ENCODE peak calls at places on chromosomes 6 and 20, in eight cellular contexts. G, L, C, Z, H, T, N and E are unnamed samples.
A peak's percentile ranks its signal among the peaks of the same experiment; 100 is the strongest.

GRCh38 chr20:55544638-55545037 is 460.7 kb downstream of the CBLN4 start:
- DNase-seq in G (no peak), L (no peak), Z (no peak), T (no peak), C (no peak), N (no peak), H (no peak), E (no peak)

GRCh38 chr6:148407372-148407771 is 64.7 kb downstream of the SASH1 start:
- DNase-seq in L (no peak), G (peak; percentile 93), T (no peak), N (peak; percentile 12), Z (no peak), H (no peak), C (no peak), E (no peak)

GRCh38 chr6:13013681-13014550 is 297.3 kb downstream of the PHACTR1 start:
- DNase-seq in C (peak; percentile 19), Z (no peak), N (no peak), T (no peak), H (no peak), G (peak; percentile 9), L (no peak), E (no peak)

GRCh38 chr6:35962779-35963570 is 42.1 kb upstream of the SRPK1 start:
- DNase-seq in N (no peak), C (no peak), L (no peak), T (no peak), G (no peak), Z (no peak), H (no peak), E (no peak)

GRCh38 chr6:40340196-40340595 is 247.0 kb downstream of the LRFN2 start:
- DNase-seq in H (no peak), G (no peak), L (no peak), T (no peak), C (no peak), N (no peak), Z (no peak), E (no peak)

GRCh38 chr6:34813028-34813742 is 21.3 kb downstream of the BLTP3A start:
- DNase-seq in H (no peak), L (no peak), Z (no peak), C (no peak), T (no peak), N (no peak), G (no peak), E (no peak)

GRCh38 chr6:152905551-152906299 is 77.1 kb downstream of the FBXO5 start:
- DNase-seq in C (no peak), G (no peak), Z (no peak), N (no peak), L (no peak), T (no peak), H (no peak), E (no peak)

GRCh38 chr20:56515657-56516381 is 8.7 kb upstream of the FAM209A start:
- DNase-seq in G (peak; percentile 52), C (no peak), L (no peak), T (no peak), Z (no peak), N (peak; percentile 59), H (no peak), E (no peak)